ENCODE peak calls at places on chromosomes 11 and 22, in four cellular contexts. S is activated T-cell treated with anti-CD3 and anti-CD28 coated beads for 48 hours, F is T-helper 2 cell, H is cardiac muscle cell. G is an unnamed sample.

GRCh38 chr11:75241036-75241905 is 697 bp downstream of the TPBGL start:
- DNase-seq in S (peak; percentile 91), F (peak; percentile 78), H (peak; percentile 90), G (peak; percentile 93)

GRCh38 chr22:37476389-37477329 is 9.5 kb downstream of the MFNG start:
- DNase-seq in S (no peak), F (no peak), H (no peak), G (no peak)

GRCh38 chr11:97865424-97866012 is 1155.2 kb upstream of the CNTN5 start:
- DNase-seq in S (no peak), F (no peak), H (no peak), G (no peak)

GRCh38 chr11:10026514-10026913 is 267.5 kb downstream of the SBF2 start:
- DNase-seq in S (no peak), F (no peak), H (peak; percentile 81), G (no peak)

GRCh38 chr11:124746621-124747243 is 5.3 kb downstream of the VSIG2 start:
- DNase-seq in S (peak; percentile 71), F (peak; percentile 70), H (peak; percentile 81), G (peak; percentile 73)

GRCh38 chr11:78688460-78688859 is 113.8 kb upstream of the NARS2 start:
- DNase-seq in S (no peak), F (no peak), H (no peak), G (no peak)

GRCh38 chr11:15006139-15006759 is 34.1 kb upstream of the CALCA start:
- DNase-seq in S (no peak), F (no peak), H (peak; percentile 64), G (peak; percentile 13)

GRCh38 chr11:29328961-29329441 is 687.8 kb downstream of the KCNA4 start:
- DNase-seq in S (no peak), F (no peak), H (peak; percentile 83), G (no peak)

GRCh38 chr11:17294033-17294432 is 17.5 kb downstream of the NUCB2 start:
- DNase-seq in S (no peak), F (no peak), H (no peak), G (no peak)

GRCh38 chr11:74842967-74843366 is 94.3 kb downstream of the RNF169 start:
- DNase-seq in S (no peak), F (no peak), H (no peak), G (no peak)

GRCh38 chr11:31966846-31967245 is 124.0 kb upstream of the RCN1 start:
- DNase-seq in S (no peak), F (no peak), H (no peak), G (no peak)

GRCh38 chr11:31798057-31799035 is 12.8 kb downstream of the PAX6 start:
- DNase-seq in S (no peak), F (no peak), H (no peak), G (no peak)

GRCh38 chr22:35315141-35315854 is 15.6 kb downstream of the TOM1 start:
- DNase-seq in S (no peak), F (no peak), H (no peak), G (no peak)

GRCh38 chr22:38270091-38270972 is 2.5 kb downstream of the TMEM184B start:
- DNase-seq in S (no peak), F (no peak), H (no peak), G (no peak)

GRCh38 chr11:63375434-63375833 is 5.8 kb downstream of the SLC22A9 start:
- DNase-seq in S (no peak), F (no peak), H (no peak), G (no peak)

GRCh38 chr11:23359297-23359696 is 499.0 kb upstream of the CCDC179 start:
- DNase-seq in S (no peak), F (no peak), H (peak; percentile 61), G (no peak)

GRCh38 chr11:118956094-118956846 is at the start of gene UPK2:
- DNase-seq in S (peak; percentile 86), F (peak; percentile 83), H (peak; percentile 84), G (peak; percentile 88)

GRCh38 chr11:1930448-1930802 is 10.9 kb downstream of the TNNT3 start:
- DNase-seq in S (no peak), F (no peak), H (peak; percentile 27), G (no peak)

G was measured in stimulated activated naive CD8-positive, alpha-beta T cell treated with anti-CD3 and anti-CD28 coated beads, Interleukin-15, amount 100 ng/mL, for 72 hours.